ENCODE peak calls at places on chromosomes 6 and 20, in nine cellular contexts. G, P, X, J, U, F, C, T and E are unnamed samples.

GRCh38 chr6:69835414-69836179 is 30.8 kb upstream of the COL19A1 start:
- DNase-seq in G (peak; percentile 39), P (no peak), X (no peak), J (peak; percentile 19), U (peak; percentile 46), F (no peak), C (no peak), T (no peak), E (peak; percentile 43)

GRCh38 chr20:45115386-45115774 is 406 bp upstream of the WFDC5 start:
- DNase-seq in G (no peak), P (no peak), X (no peak), J (no peak), U (no peak), F (no peak), C (no peak), T (no peak), E (no peak)

GRCh38 chr6:55449219-55449618 is 122.0 kb downstream of the GFRAL start:
- DNase-seq in G (no peak), P (no peak), X (no peak), J (no peak), U (no peak), F (no peak), C (no peak), T (no peak), E (no peak)

GRCh38 chr6:92667843-92668242 is 751.5 kb downstream of the EPHA7 start:
- DNase-seq in G (no peak), P (no peak), X (no peak), J (no peak), U (no peak), F (no peak), C (no peak), T (no peak), E (no peak)

GRCh38 chr6:159915397-159915796 is 24.6 kb downstream of the MAS1 start:
- DNase-seq in G (no peak), P (no peak), X (no peak), J (no peak), U (no peak), F (no peak), C (no peak), T (peak; percentile 42), E (no peak)

GRCh38 chr6:139981066-139981624 is 606.7 kb upstream of the CITED2 start:
- DNase-seq in G (no peak), P (no peak), X (no peak), J (no peak), U (no peak), F (no peak), C (no peak), T (no peak), E (no peak)

GRCh38 chr6:6224933-6225486 is 95.5 kb downstream of the F13A1 start:
- DNase-seq in G (no peak), P (no peak), X (no peak), J (peak; percentile 23), U (no peak), F (no peak), C (no peak), T (no peak), E (no peak)

GRCh38 chr6:44580901-44581300 is 193.4 kb downstream of the CDC5L start:
- DNase-seq in G (no peak), P (no peak), X (no peak), J (no peak), U (peak; percentile 6), F (no peak), C (no peak), T (no peak), E (no peak)

GRCh38 chr20:4435210-4435609 is 286.5 kb upstream of the PRND start:
- DNase-seq in G (no peak), P (no peak), X (no peak), J (no peak), U (peak; percentile 16), F (no peak), C (no peak), T (no peak), E (no peak)

GRCh38 chr20:54362283-54362682 is 113.1 kb upstream of the DOK5 start:
- DNase-seq in G (no peak), P (no peak), X (no peak), J (no peak), U (no peak), F (no peak), C (no peak), T (no peak), E (no peak)